ENCODE peak calls at places on chromosome 17, in six cellular contexts. Y, U, E, N, J and A are unnamed samples.

GRCh38 chr17:40427002-40427491 is 9.4 kb upstream of the TOP2A start:
- DNase-seq in N (no peak), J (no peak), Y (no peak), E (no peak), U (no peak), A (no peak)

GRCh38 chr17:51926448-51926847 is 232.1 kb downstream of the CA10 start:
- DNase-seq in J (no peak), U (no peak), Y (no peak), N (no peak), E (no peak), A (no peak)

GRCh38 chr17:1916339-1916738 is 86.5 kb downstream of the RPA1 start:
- DNase-seq in U (no peak), N (no peak), E (no peak), J (no peak), Y (no peak), A (no peak)

GRCh38 chr17:36869856-36870617 is 67.2 kb upstream of the LHX1 start:
- DNase-seq in E (peak; percentile 14), U (peak; percentile 56), J (peak; percentile 64), Y (peak; percentile 75), N (no peak), A (no peak)

GRCh38 chr17:66275651-66276050 is 26.8 kb upstream of the PRKCA start:
- DNase-seq in U (peak; percentile 50), J (no peak), Y (peak; percentile 97), N (peak; percentile 81), E (no peak), A (peak; percentile 97)

GRCh38 chr17:4645642-4646041 is 4.2 kb upstream of the ALOX15 start:
- DNase-seq in E (peak; percentile 25), N (no peak), Y (no peak), J (no peak), U (no peak), A (no peak)

GRCh38 chr17:40547079-40547784 is 18.0 kb downstream of the CCR7 start:
- DNase-seq in Y (no peak), U (no peak), N (no peak), J (no peak), E (peak; percentile 59), A (no peak)

GRCh38 chr17:1422907-1423306 is 22.9 kb upstream of the YWHAE start:
- DNase-seq in J (no peak), N (peak; percentile 81), Y (peak; percentile 57), U (no peak), E (no peak), A (no peak)

GRCh38 chr17:64230551-64231408 is 32.3 kb downstream of the TEX2 start:
- DNase-seq in U (no peak), E (no peak), Y (peak; percentile 14), N (no peak), J (no peak), A (no peak)

GRCh38 chr17:36591434-36592315 is at the start of gene DHRS11:
- DNase-seq in N (no peak), U (peak; percentile 89), E (peak; percentile 78), Y (peak; percentile 73), J (peak; percentile 90), A (peak; percentile 19)

GRCh38 chr17:20234266-20234665 is 225.1 kb downstream of the SPECC1 start:
- DNase-seq in E (no peak), U (no peak), N (no peak), J (no peak), Y (no peak), A (no peak)

GRCh38 chr17:260031-260791 is 78.8 kb upstream of the DOC2B start:
- DNase-seq in E (no peak), U (no peak), N (no peak), J (peak; percentile 40), Y (no peak), A (no peak)

GRCh38 chr17:61196799-61197198 is 202.8 kb upstream of the TBX2 start:
- DNase-seq in E (no peak), N (no peak), Y (no peak), U (no peak), J (no peak), A (no peak)

GRCh38 chr17:28526381-28526780 is 20.2 kb downstream of the FOXN1 start:
- DNase-seq in Y (no peak), N (no peak), U (no peak), J (no peak), E (no peak), A (no peak)

GRCh38 chr17:28523876-28524275 is 17.7 kb downstream of the FOXN1 start:
- DNase-seq in J (no peak), U (no peak), Y (no peak), E (no peak), N (no peak), A (no peak)

GRCh38 chr17:28523186-28523585 is 17.0 kb downstream of the FOXN1 start:
- DNase-seq in J (no peak), Y (no peak), U (no peak), E (no peak), N (no peak), A (no peak)

GRCh38 chr17:28527181-28527681 is 21.1 kb downstream of the FOXN1 start:
- DNase-seq in N (no peak), Y (no peak), J (no peak), U (peak; percentile 88), E (no peak), A (no peak)

DNA sequence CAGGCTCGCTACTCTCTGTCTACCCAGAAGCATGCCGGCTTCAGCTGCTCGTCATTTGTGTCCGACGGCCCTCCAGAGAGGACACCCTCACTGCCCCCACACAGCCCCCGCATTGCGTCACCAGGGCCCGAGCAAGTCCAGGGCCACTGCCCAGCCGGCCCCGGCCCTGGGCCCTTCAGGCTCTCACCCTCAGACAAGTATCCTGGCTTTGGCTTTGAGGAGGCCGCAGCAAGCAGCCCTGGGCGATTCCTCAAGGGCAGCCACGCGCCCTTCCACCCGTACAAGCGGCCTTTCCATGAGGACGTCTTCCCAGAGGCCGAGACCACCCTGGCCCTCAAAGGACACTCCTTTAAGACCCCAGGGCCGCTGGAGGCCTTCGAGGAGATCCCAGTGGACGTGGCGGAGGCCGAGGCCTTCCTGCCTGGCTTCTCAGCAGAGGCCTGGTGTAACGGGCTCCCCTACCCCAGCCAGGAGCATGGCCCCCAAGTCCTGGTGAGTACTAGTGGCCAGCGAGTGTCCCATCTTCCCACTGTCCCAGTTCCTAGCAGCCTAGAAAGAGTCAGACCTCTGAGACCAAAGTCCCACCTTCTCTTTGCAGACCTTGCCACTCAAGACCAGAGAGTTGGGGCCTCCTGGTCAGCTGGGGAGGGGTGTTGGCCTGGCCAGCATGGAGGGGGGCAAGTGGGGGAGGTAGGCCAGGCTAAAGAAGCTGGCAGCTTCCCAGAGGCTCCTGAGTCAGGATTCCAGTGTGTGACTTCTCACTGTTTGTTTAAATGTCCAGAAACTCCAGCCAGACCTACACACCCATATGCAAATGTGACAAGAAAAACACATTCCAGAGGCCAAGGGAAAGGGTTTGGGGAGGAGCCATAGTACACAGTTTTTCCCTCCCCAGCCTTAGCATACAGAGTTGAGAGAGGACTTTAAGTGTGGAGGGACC is 18.6 kb downstream of the FOXN1 start:
- DNase-seq in U (peak; percentile 25), E (no peak), Y (peak; percentile 70), N (no peak), J (no peak), A (no peak)
- TF ChIP-seq REST in U (no peak), E (no peak), Y (no peak), N (no peak), J (no peak), A (no peak)

GRCh38 chr17:81406117-81406953 is 11.1 kb downstream of the BAHCC1 start:
- DNase-seq in U (no peak), N (no peak), Y (no peak), E (no peak), J (no peak), A (no peak)
- TF ChIP-seq REST in U (no peak), N (no peak), Y (no peak), E (no peak), J (no peak), A (no peak)

GRCh38 chr17:80221401-80221800 is 1.2 kb downstream of the SLC26A11 start:
- DNase-seq in J (no peak), N (no peak), U (no peak), Y (no peak), E (no peak), A (no peak)
- TF ChIP-seq REST in J (no peak), N (no peak), U (no peak), Y (no peak), E (no peak), A (no peak)

GRCh38 chr17:77859411-77859810 is 99.1 kb upstream of the TNRC6C start:
- DNase-seq in Y (no peak), J (no peak), N (no peak), E (no peak), U (no peak), A (no peak)
- TF ChIP-seq REST in Y (no peak), J (no peak), N (no peak), E (no peak), U (no peak), A (no peak)

GRCh38 chr17:41667280-41668008 is 21.2 kb upstream of the EIF1 start:
- DNase-seq in Y (no peak), E (no peak), U (no peak), N (no peak), J (no peak), A (no peak)

GRCh38 chr17:41666708-41667279 is 21.9 kb upstream of the EIF1 start:
- DNase-seq in U (peak; percentile 94), N (peak; percentile 64), E (peak; percentile 85), J (peak; percentile 91), Y (peak; percentile 84), A (peak; percentile 52)

GRCh38 chr17:41665566-41666335 is 22.9 kb upstream of the EIF1 start:
- DNase-seq in N (no peak), J (peak; percentile 91), E (peak; percentile 88), Y (peak; percentile 89), U (peak; percentile 91), A (peak; percentile 66)

GRCh38 chr17:41664587-41665565 is 23.8 kb upstream of the EIF1 start:
- DNase-seq in U (no peak), J (no peak), E (no peak), Y (no peak), N (no peak), A (no peak)

GRCh38 chr17:41666336-41666680 is 22.4 kb upstream of the EIF1 start:
- DNase-seq in U (peak; percentile 53), J (peak; percentile 50), Y (peak; percentile 73), E (no peak), N (no peak), A (no peak)
- TF ChIP-seq REST in U (no peak), J (no peak), Y (no peak), E (no peak), N (no peak), A (no peak)

DNA sequence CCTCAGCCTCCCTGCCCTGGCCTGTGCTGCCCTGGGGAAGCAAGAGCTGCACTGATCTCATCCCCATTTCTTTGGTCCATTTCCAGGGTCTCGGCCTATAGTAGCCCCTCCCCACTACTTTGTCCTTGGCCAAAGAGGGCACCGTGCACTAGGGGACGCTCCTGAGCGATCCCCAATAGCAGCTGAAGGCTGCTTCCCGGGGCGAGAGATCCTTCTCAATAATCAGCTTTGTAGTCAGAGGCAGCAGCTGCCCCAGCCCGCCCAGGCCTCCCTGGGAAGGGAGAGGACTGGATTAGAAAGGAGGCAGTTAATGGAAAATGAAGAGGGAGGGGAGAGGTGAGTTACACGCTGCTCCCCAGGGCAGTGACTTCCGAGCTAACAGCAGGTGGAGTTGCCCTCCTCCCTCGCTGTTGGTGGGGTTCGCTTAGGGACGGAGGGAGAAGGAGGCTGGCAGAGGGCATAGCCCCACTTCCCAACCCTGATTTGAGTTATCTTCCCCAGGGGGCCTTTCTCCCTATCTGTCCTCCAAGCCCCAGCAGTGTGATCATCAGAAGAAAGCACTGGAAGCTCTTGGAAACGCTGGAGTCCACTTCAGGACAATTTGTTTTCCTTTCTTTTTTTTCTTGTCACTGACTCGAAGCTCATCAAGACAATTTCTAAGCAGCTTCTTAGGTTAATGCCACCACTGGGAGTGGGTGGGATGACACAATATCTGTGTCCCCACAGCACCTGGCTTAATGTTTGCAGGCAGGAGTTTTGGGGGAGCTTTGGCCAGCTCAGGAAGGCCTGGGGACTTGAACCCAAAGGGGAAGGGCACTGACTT is 2.6 kb downstream of the MXRA7 start:
- DNase-seq in U (peak; percentile 50), Y (no peak), J (peak; percentile 93), N (no peak), E (no peak), A (no peak)
- TF ChIP-seq REST in U (no peak), Y (no peak), J (no peak), N (no peak), E (no peak), A (no peak)